ENCODE peak calls at places on chromosomes 5 and 9, in five cellular contexts. F is IMR-90, S is mesenchymal stem cell, T is H1, Q is trophoblast cell. U is an unnamed sample.
A peak's percentile ranks its signal among the peaks of the same experiment; 100 is the strongest.

GRCh38 chr5:57482671-57483106 is at the start of gene ACTBL2:
- DNase-seq in F (peak; percentile 77), S (peak; percentile 73), T (no peak), Q (peak; percentile 98), U (no peak)

GRCh38 chr5:173831196-173831914 is 56.8 kb upstream of the CPEB4 start:
- DNase-seq in T (no peak), S (no peak), F (no peak), Q (no peak), U (no peak)

GRCh38 chr5:132760043-132760420 is 12.8 kb downstream of the CCNI2 start:
- DNase-seq in F (no peak), T (peak; percentile 32), S (no peak), Q (no peak), U (no peak)

GRCh38 chr9:37056086-37056485 is 22.0 kb upstream of the PAX5 start:
- DNase-seq in Q (no peak), T (no peak), S (no peak), F (no peak), U (no peak)

GRCh38 chr5:1445313-1445894 is at the start of gene SLC6A3:
- DNase-seq in Q (no peak), S (no peak), T (peak; percentile 84), F (no peak), U (peak; percentile 67)

GRCh38 chr9:83472764-83473163 is 65.4 kb downstream of the FRMD3 start:
- DNase-seq in F (no peak), S (no peak), Q (peak; percentile 20), T (no peak), U (no peak)

GRCh38 chr5:124263680-124264491 is 482.6 kb downstream of the ZNF608 start:
- DNase-seq in T (peak; percentile 51), Q (no peak), F (no peak), S (peak; percentile 10), U (peak; percentile 78)

GRCh38 chr9:100346836-100347235 is 5.9 kb downstream of the TEX10 start:
- DNase-seq in F (peak; percentile 53), S (no peak), Q (no peak), T (no peak), U (no peak)

GRCh38 chr5:13985736-13986418 is 41.4 kb upstream of the DNAH5 start:
- DNase-seq in S (peak; percentile 92), T (no peak), Q (peak; percentile 35), F (peak; percentile 92), U (no peak)

GRCh38 chr9:83992407-83992806 is 11.8 kb downstream of the RMI1 start:
- DNase-seq in F (peak; percentile 55), Q (no peak), S (peak; percentile 24), T (no peak), U (no peak)

GRCh38 chr5:107777161-107777740 is 106.5 kb upstream of the EFNA5 start:
- DNase-seq in T (no peak), F (no peak), S (no peak), Q (no peak), U (no peak)

GRCh38 chr9:27247756-27248155 is 49.2 kb downstream of the EQTN start:
- DNase-seq in S (peak; percentile 33), T (peak; percentile 56), F (peak; percentile 59), Q (peak; percentile 63), U (peak; percentile 9)

GRCh38 chr9:72807765-72808445 is 144.9 kb downstream of the ALDH1A1 start:
- DNase-seq in Q (peak; percentile 54), S (no peak), T (peak; percentile 64), F (no peak), U (no peak)

GRCh38 chr9:13445123-13445522 is 165.6 kb upstream of the MPDZ start:
- DNase-seq in F (no peak), T (no peak), Q (no peak), S (no peak), U (no peak)

GRCh38 chr5:9519537-9519936 is 26.3 kb downstream of the SEMA5A start:
- DNase-seq in F (peak; percentile 28), S (peak; percentile 37), T (no peak), Q (no peak), U (no peak)

GRCh38 chr5:136374638-136375037 is 9.3 kb upstream of the TRPC7 start:
- DNase-seq in Q (peak; percentile 2), T (no peak), S (peak; percentile 9), F (no peak), U (no peak)

DNA sequence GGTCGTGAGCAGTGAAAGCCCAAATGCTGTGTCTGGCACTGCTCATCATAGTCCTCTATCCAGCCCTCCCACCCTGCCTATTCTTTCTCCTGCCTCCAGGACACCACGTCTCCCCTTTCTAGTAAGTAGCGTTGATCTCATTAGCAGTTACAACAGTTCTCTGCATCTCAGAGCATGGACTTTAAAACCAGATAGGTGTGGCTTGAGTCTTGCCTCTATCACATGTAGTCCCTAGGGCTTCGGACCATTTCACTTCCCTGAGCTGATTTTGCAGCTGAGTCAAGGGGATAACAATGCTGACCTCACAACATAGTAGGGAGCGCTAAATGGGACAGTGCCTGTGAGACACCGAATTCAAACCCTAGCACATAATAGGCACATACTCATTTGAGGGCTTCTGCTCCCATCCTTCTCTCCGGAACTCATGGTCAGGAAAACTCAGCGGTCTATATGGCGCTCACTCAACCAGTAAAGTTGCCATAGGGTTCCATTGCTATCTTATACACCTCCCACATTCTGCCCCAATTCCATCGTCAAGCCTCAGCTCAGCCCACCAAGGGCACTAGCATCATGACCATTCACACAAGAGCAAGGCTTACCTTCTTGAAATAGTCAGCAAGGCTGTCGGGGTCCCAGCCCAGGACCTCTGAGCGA is 515 bp downstream of the LCP2 start:
- DNase-seq in T (no peak), S (no peak), F (no peak), Q (no peak), U (no peak)
- H3K14ac ChIP-seq in T (no peak overlapping the region), S (no peak overlapping the region), F (no peak overlapping the region), Q (no peak overlapping the region), U (no peak overlapping the region)

GRCh38 chr9:127698985-127699670 is 7.7 kb upstream of the CFAP157 start:
- DNase-seq in F (peak; percentile 92), S (peak; percentile 94), T (peak; percentile 94), Q (peak; percentile 98), U (peak; percentile 91)
- H3K4me3 ChIP-seq in F (peak overlapping the region; percentile 27), S (peak overlapping the region; percentile 70), T (peak overlapping the region; percentile 40), Q (peak overlapping the region; percentile 46), U (no peak overlapping the region)

GRCh38 chr5:179698935-179699639 is at the start of gene CANX:
- DNase-seq in Q (peak; percentile 52), F (no peak), T (no peak), S (no peak), U (no peak)
- H3K14ac ChIP-seq in Q (peak within 1 kb of the TSS; percentile 99), F (peak within 1 kb of the TSS; percentile 99), T (peak within 1 kb of the TSS; percentile 83), S (peak within 1 kb of the TSS; percentile 94), U (peak within 1 kb of the TSS; percentile 100)

GRCh38 chr9:4854191-4854590 is 61.4 kb downstream of the RCL1 start:
- DNase-seq in Q (no peak), T (no peak), F (no peak), S (no peak), U (no peak)
- H3K4me3 ChIP-seq in Q (no peak overlapping the region), T (no peak overlapping the region), F (no peak overlapping the region), S (no peak overlapping the region), U (no peak overlapping the region)

DNA sequence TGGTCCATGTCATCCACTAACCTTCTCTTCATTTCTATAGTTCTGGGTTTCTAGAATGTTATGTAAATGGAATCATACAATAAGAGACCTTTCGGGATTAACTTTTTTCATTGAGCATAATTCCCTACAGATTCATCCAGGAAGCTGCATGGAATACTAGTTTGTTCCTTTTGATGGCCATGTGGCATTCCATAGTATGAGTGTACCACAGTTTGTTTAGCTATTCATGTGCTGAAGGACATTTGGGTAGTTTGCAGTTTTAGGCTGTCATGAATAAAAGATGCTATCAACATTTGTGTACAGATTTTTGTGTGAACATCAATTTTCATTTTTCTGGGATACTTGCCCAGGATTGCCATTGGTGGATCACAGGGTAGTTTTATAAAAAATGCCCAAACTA is 6.8 kb upstream of the SPTLC1 start:
- DNase-seq in T (no peak), F (peak; percentile 70), S (peak; percentile 40), Q (no peak), U (no peak)
- H3K14ac ChIP-seq in T (no peak overlapping the region), F (no peak overlapping the region), S (no peak overlapping the region), Q (no peak overlapping the region), U (no peak overlapping the region)

GRCh38 chr5:38823503-38823902 is 22.3 kb upstream of the OSMR start:
- DNase-seq in Q (no peak), F (no peak), T (no peak), S (no peak), U (no peak)

GRCh38 chr5:38827525-38827924 is 18.3 kb upstream of the OSMR start:
- DNase-seq in F (peak; percentile 74), T (no peak), S (peak; percentile 93), Q (peak; percentile 70), U (no peak)

GRCh38 chr5:38824821-38825220 is 21.0 kb upstream of the OSMR start:
- DNase-seq in F (no peak), T (no peak), Q (no peak), S (peak; percentile 53), U (no peak)

GRCh38 chr5:38821679-38822078 is 24.1 kb upstream of the OSMR start:
- DNase-seq in Q (no peak), S (no peak), F (no peak), T (no peak), U (no peak)

GRCh38 chr5:38825494-38825893 is 20.3 kb upstream of the OSMR start:
- DNase-seq in S (peak; percentile 53), T (no peak), F (peak; percentile 51), Q (no peak), U (no peak)
- H3K4me3 ChIP-seq in S (no peak overlapping the region), T (no peak overlapping the region), F (no peak overlapping the region), Q (no peak overlapping the region), U (no peak overlapping the region)

DNA sequence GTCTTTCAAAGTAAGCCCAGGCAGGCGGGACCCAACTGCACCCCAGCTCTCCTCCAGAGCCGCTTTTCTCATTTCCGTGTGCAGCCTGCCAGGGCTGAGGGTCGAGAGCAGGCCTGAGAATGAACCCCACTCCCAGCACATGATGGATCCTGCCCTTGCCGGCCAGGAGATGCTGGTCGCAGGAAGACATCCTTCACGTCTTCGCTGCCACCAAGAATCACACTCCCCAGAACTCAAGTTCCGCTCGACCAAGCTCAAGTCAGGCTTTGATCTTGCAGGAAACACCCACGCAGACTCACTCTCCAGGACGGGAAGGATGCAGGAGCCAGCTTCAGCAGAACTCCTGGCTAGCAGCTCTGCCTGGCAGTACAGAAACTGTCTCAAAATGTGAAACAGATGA is 102.5 kb downstream of the ROR2 start:
- DNase-seq in S (no peak), Q (no peak), T (no peak), F (peak; percentile 74), U (no peak)
- H3K14ac ChIP-seq in S (no peak overlapping the region), Q (no peak overlapping the region), T (no peak overlapping the region), F (no peak overlapping the region), U (no peak overlapping the region)

DNA sequence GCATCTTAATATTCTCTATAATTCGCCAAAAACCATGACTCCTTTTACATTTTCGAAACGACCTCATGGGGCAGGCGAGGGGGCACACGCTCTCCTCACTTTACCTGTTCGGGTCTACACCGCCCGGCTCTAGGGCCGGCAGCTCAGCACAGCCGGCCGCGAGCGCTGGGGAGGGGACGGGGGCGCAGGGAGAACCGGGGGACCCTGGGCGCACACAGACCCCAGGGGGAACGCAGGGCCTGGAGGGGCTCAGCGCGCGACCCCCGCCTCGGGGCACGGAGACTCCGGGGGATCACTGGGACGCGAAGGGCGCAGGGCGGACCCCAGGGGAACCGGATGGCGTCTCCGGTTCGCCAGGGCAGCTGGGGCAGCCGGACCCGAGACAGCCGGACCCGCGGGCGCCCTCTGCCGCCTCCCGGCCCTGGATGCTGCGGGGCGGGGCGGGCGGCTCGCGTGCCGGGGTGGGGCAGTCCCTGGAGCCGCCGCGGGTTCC is at the start of gene AHRR:
- DNase-seq in Q (peak; percentile 79), F (peak; percentile 53), S (peak; percentile 76), T (peak; percentile 91), U (peak; percentile 69)
- H3K4me3 ChIP-seq in Q (peak within 1 kb of the TSS; percentile 65), F (peak within 1 kb of the TSS; percentile 98), S (peak within 1 kb of the TSS; percentile 86), T (peak within 1 kb of the TSS; percentile 53), U (peak within 1 kb of the TSS; percentile 47)